ENCODE peak calls at places on chromosomes 7 and 10, in five cellular contexts. I is stomach, Y is endothelial cell of umbilical vein, E is upper lobe of right lung, H is RWPE2. N is an unnamed sample.

GRCh38 chr7:135204876-135205275 is 6.5 kb downstream of the WDR91 start:
- DNase-seq in H (no peak), I (no peak), Y (no peak), E (no peak), N (no peak)

GRCh38 chr7:149856583-149856982 is 17.2 kb upstream of the ATP6V0E2 start:
- DNase-seq in I (no peak), Y (no peak), E (no peak), H (no peak), N (no peak)

GRCh38 chr7:107744345-107744750 is 406 bp downstream of the CBLL1 start:
- DNase-seq in H (no peak), E (no peak), Y (no peak), I (no peak), N (peak; percentile 87)

GRCh38 chr7:30605832-30606231 is 11.2 kb downstream of the GARS1 start:
- DNase-seq in I (no peak), Y (no peak), H (no peak), E (no peak), N (no peak)

GRCh38 chr7:44244282-44244681 is 43.5 kb downstream of the YKT6 start:
- DNase-seq in E (no peak), Y (peak; percentile 16), I (no peak), H (no peak), N (no peak)

GRCh38 chr10:71975087-71975890 is 11.1 kb downstream of the CHST3 start:
- DNase-seq in E (peak; percentile 63), I (peak; percentile 83), Y (no peak), H (no peak), N (no peak)

GRCh38 chr7:116258734-116259133 is 48.4 kb downstream of the TES start:
- DNase-seq in H (no peak), I (no peak), E (no peak), Y (peak; percentile 85), N (no peak)

GRCh38 chr7:65269150-65269856 is 104.4 kb upstream of the ZNF92 start:
- DNase-seq in Y (peak; percentile 76), I (no peak), H (no peak), E (peak; percentile 59), N (no peak)

GRCh38 chr7:99036531-99037175 is 107.3 kb downstream of the SMURF1 start:
- DNase-seq in Y (peak; percentile 27), E (no peak), I (no peak), H (no peak), N (no peak)

GRCh38 chr7:159112136-159113011 is 32.3 kb downstream of the VIPR2 start:
- DNase-seq in Y (no peak), E (peak; percentile 57), I (no peak), H (peak; percentile 36), N (peak; percentile 93)

GRCh38 chr10:88991161-88991899 is 732 bp downstream of the FAS start:
- DNase-seq in I (peak; percentile 55), H (peak; percentile 73), Y (peak; percentile 63), E (peak; percentile 87), N (peak; percentile 79)
- TF ChIP-seq CTCF in I (no peak), H (no peak), Y (no peak), E (no peak), N (peak; percentile 46)

GRCh38 chr7:154899893-154900292 is 103.0 kb downstream of the PAXIP1 start:
- DNase-seq in E (no peak), Y (no peak), H (no peak), I (no peak), N (no peak)

GRCh38 chr7:154903083-154903731 is 99.7 kb downstream of the PAXIP1 start:
- DNase-seq in Y (no peak), E (peak; percentile 48), I (peak; percentile 85), H (no peak), N (peak; percentile 67)

GRCh38 chr7:154898973-154899855 is 103.7 kb downstream of the PAXIP1 start:
- DNase-seq in E (no peak), I (no peak), H (no peak), Y (no peak), N (no peak)

GRCh38 chr7:154905615-154906014 is 97.3 kb downstream of the PAXIP1 start:
- DNase-seq in H (no peak), Y (no peak), E (peak; percentile 33), I (no peak), N (peak; percentile 46)

GRCh38 chr7:154902600-154903082 is 100.3 kb downstream of the PAXIP1 start:
- DNase-seq in E (peak; percentile 28), Y (no peak), I (no peak), H (no peak), N (peak; percentile 62)
- TF ChIP-seq CTCF in E (no peak), Y (no peak), I (no peak), H (no peak), N (no peak)

GRCh38 chr10:3067859-3068179 is 471 bp downstream of the PFKP start:
- DNase-seq in E (no peak), Y (no peak), H (no peak), I (no peak), N (no peak)

GRCh38 chr10:3067045-3067858 is at the start of gene PFKP:
- DNase-seq in E (no peak), H (no peak), I (no peak), Y (no peak), N (no peak)

GRCh38 chr10:3068968-3069737 is 1.8 kb downstream of the PFKP start:
- DNase-seq in Y (no peak), E (no peak), H (no peak), I (no peak), N (no peak)

GRCh38 chr10:3069876-3070275 is 2.5 kb downstream of the PFKP start:
- DNase-seq in Y (no peak), I (no peak), E (no peak), H (no peak), N (no peak)

DNA sequence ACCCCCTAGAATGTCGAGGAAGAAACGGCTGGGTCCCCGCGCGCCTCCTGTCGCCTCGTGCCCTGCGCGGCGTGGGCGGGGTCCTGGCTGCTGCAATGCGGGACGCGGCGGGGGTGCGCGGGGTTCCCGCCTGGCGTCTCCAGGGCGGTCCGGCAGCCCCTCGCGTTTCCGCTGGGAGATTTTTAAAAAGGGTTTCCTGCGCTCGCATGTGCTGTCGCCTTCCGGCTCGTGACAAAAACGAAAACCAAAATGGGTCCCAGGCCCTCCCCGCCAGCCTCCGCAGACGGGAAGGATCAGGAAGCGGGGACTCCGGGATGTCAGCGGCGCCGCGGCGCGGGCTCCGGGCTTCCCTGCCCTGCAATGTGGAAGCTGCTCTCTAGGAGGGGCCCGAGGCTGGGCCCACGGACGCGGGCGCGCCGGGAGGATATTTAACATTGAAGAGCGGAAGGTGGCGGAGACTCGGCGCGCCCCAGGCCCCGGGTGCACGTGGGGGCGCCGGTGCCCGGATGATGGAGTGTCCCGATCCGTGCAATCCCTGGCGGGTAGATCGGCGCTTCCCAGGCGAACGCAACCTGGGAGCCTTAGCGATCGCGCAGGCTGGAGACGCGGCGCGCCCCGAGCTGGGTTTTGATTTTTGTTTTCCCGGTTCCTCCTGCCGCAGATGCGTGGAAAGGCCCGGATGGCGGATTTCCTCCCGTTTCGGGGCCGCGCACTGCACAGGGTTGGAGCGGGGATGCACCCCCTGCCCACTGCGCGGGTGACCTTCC is 1.0 kb downstream of the PFKP start:
- DNase-seq in Y (peak; percentile 62), E (peak; percentile 82), H (no peak), I (peak; percentile 50), N (no peak)
- TF ChIP-seq CTCF in Y (peak; percentile 53), E (peak; percentile 44), H (peak; percentile 5), I (no peak), N (peak; percentile 63)

GRCh38 chr10:30154561-30154960 is 95.2 kb upstream of the JCAD start:
- DNase-seq in I (no peak), Y (peak; percentile 24), H (no peak), E (no peak), N (no peak)

GRCh38 chr10:30155401-30155800 is 96.0 kb upstream of the JCAD start:
- DNase-seq in H (no peak), E (no peak), Y (peak; percentile 77), I (no peak), N (no peak)

GRCh38 chr10:30154126-30154525 is 94.7 kb upstream of the JCAD start:
- DNase-seq in Y (no peak), E (no peak), H (no peak), I (no peak), N (no peak)

GRCh38 chr10:30151581-30152389 is 92.4 kb upstream of the JCAD start:
- DNase-seq in I (no peak), E (no peak), Y (peak; percentile 14), H (no peak), N (no peak)
- TF ChIP-seq CTCF in I (no peak), E (no peak), Y (no peak), H (no peak), N (peak; percentile 25)

DNA sequence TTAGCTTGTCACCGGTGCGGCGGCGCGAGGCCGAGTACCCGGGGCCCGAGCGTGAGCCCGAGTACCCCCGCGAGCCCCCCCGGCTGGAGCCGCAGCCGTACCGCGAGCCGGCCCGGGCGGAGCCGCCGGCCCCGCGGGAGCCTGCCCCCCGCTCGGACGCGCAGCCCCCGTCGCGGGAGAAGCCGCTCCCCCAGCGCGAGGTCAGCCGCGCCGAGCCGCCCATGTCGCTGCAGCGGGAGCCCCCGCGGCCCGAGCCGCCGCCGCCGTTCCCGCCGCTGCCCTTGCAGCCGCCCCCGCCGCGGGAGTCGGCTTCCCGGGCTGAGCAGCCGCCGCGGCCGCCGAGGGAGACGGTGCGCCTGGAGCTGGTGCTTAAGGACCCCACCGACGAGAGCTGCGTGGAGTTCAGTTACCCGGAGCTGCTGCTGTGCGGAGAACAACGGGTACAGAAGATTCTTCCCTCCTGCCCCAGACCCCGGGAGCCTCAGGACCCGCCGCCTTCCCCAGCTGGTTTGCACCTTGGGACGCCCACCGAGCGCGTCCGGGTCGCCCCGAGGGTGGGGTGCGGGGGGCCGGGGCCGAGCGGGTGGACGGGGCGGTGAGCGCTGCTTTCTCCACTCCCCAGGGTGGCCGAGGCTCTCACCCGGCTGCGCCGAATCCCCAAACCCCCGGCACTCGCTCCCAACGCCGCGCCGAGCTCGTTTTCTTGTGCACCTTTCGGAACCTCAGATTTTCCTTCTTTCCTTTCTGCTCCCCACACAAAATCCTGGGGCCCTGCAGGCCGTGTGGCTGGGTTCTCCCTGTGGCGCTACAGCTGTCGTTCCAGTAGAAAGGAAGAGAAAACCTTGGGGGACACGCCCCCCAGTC is 708 bp downstream of the UBN2 start:
- DNase-seq in E (peak; percentile 70), H (peak; percentile 52), Y (peak; percentile 29), I (peak; percentile 27), N (no peak)
- TF ChIP-seq CTCF in E (no peak), H (no peak), Y (no peak), I (no peak), N (no peak)